ENCODE peak calls at places on chromosome 6, in eight cellular contexts. One of them, this sample, is unnamed. For H3K36me3, the result is how much of the 10 kb centered on the place peaks cover.

GRCh38 chr6:112252571-112253504 is 1.5 kb downstream of the LAMA4 start:
- DNase-seq in body of pancreas: no peak
- DNase-seq in IMR-90: peak
- DNase-seq in heart left ventricle: peak
- DNase-seq in endothelial cell of umbilical vein: peak
- DNase-seq in HCT116: no peak
- DNase-seq in esophagus squamous epithelium: no peak
- DNase-seq in transverse colon: no peak
- DNase-seq in this sample: no peak

GRCh38 chr6:40417031-40417430 is 170.1 kb downstream of the LRFN2 start:
- DNase-seq in heart left ventricle: no peak
- DNase-seq in endothelial cell of umbilical vein: no peak
- DNase-seq in HCT116: no peak
- DNase-seq in IMR-90: no peak
- DNase-seq in body of pancreas: no peak
- DNase-seq in esophagus squamous epithelium: no peak
- DNase-seq in transverse colon: no peak
- DNase-seq in this sample: no peak

GRCh38 chr6:160146454-160147145 is 25.0 kb downstream of the SLC22A1 start:
- DNase-seq in transverse colon: no peak
- DNase-seq in endothelial cell of umbilical vein: no peak
- DNase-seq in body of pancreas: no peak
- DNase-seq in HCT116: no peak
- DNase-seq in esophagus squamous epithelium: no peak
- DNase-seq in heart left ventricle: no peak
- DNase-seq in IMR-90: no peak
- DNase-seq in this sample: no peak

GRCh38 chr6:45187841-45188240 is 140.3 kb upstream of the RUNX2 start:
- DNase-seq in IMR-90: peak
- DNase-seq in body of pancreas: no peak
- DNase-seq in HCT116: no peak
- DNase-seq in transverse colon: no peak
- DNase-seq in esophagus squamous epithelium: no peak
- DNase-seq in heart left ventricle: no peak
- DNase-seq in endothelial cell of umbilical vein: no peak
- DNase-seq in this sample: no peak

GRCh38 chr6:71082033-71082620 is 125.3 kb upstream of the B3GAT2 start:
- DNase-seq in IMR-90: peak
- DNase-seq in HCT116: no peak
- DNase-seq in esophagus squamous epithelium: no peak
- DNase-seq in transverse colon: no peak
- DNase-seq in heart left ventricle: no peak
- DNase-seq in body of pancreas: no peak
- DNase-seq in endothelial cell of umbilical vein: no peak
- DNase-seq in this sample: no peak

GRCh38 chr6:19934996-19935591 is 97.9 kb downstream of the ID4 start:
- DNase-seq in body of pancreas: no peak
- DNase-seq in heart left ventricle: no peak
- DNase-seq in HCT116: no peak
- DNase-seq in IMR-90: no peak
- DNase-seq in endothelial cell of umbilical vein: no peak
- DNase-seq in transverse colon: no peak
- DNase-seq in esophagus squamous epithelium: no peak
- DNase-seq in this sample: no peak

GRCh38 chr6:111794716-111795452 is 78.4 kb downstream of the FYN start:
- DNase-seq in transverse colon: no peak
- DNase-seq in esophagus squamous epithelium: no peak
- DNase-seq in heart left ventricle: no peak
- DNase-seq in body of pancreas: no peak
- DNase-seq in HCT116: no peak
- DNase-seq in IMR-90: no peak
- DNase-seq in endothelial cell of umbilical vein: no peak
- DNase-seq in this sample: no peak

GRCh38 chr6:13194852-13195251 is 133.5 kb downstream of the TBC1D7 start:
- DNase-seq in transverse colon: peak
- DNase-seq in esophagus squamous epithelium: no peak
- DNase-seq in heart left ventricle: peak
- DNase-seq in IMR-90: peak
- DNase-seq in body of pancreas: peak
- DNase-seq in endothelial cell of umbilical vein: peak
- DNase-seq in HCT116: peak
- DNase-seq in this sample: peak

GRCh38 chr6:24100336-24100735 is 25.7 kb upstream of the NRSN1 start:
- DNase-seq in heart left ventricle: no peak
- DNase-seq in body of pancreas: no peak
- DNase-seq in HCT116: no peak
- DNase-seq in IMR-90: no peak
- DNase-seq in endothelial cell of umbilical vein: no peak
- DNase-seq in transverse colon: no peak
- DNase-seq in esophagus squamous epithelium: no peak
- DNase-seq in this sample: no peak

GRCh38 chr6:114000066-114000465 is 29.1 kb upstream of the HDAC2 start:
- DNase-seq in IMR-90: peak
- DNase-seq in heart left ventricle: no peak
- DNase-seq in esophagus squamous epithelium: no peak
- DNase-seq in transverse colon: no peak
- DNase-seq in body of pancreas: no peak
- DNase-seq in HCT116: no peak
- DNase-seq in endothelial cell of umbilical vein: no peak
- DNase-seq in this sample: no peak

GRCh38 chr6:11918739-11919605 is 93.1 kb upstream of the HIVEP1 start:
- DNase-seq in transverse colon: no peak
- DNase-seq in esophagus squamous epithelium: no peak
- DNase-seq in body of pancreas: no peak
- DNase-seq in heart left ventricle: no peak
- DNase-seq in endothelial cell of umbilical vein: no peak
- DNase-seq in IMR-90: peak
- DNase-seq in HCT116: no peak
- DNase-seq in this sample: no peak

GRCh38 chr6:153436346-153436745 is 305.3 kb upstream of the RGS17 start:
- DNase-seq in IMR-90: no peak
- DNase-seq in heart left ventricle: no peak
- DNase-seq in body of pancreas: no peak
- DNase-seq in endothelial cell of umbilical vein: no peak
- DNase-seq in esophagus squamous epithelium: no peak
- DNase-seq in transverse colon: no peak
- DNase-seq in HCT116: no peak
- DNase-seq in this sample: no peak

GRCh38 chr6:49969588-49969987 is at the start of gene DEFB113:
- DNase-seq in body of pancreas: no peak
- DNase-seq in endothelial cell of umbilical vein: no peak
- DNase-seq in esophagus squamous epithelium: no peak
- DNase-seq in heart left ventricle: no peak
- DNase-seq in transverse colon: no peak
- DNase-seq in IMR-90: no peak
- DNase-seq in HCT116: no peak
- DNase-seq in this sample: no peak

GRCh38 chr6:26270903-26271639 is 93.9 kb upstream of the BTN3A2 start:
- DNase-seq in heart left ventricle: peak
- DNase-seq in body of pancreas: no peak
- DNase-seq in transverse colon: peak
- DNase-seq in endothelial cell of umbilical vein: peak
- DNase-seq in IMR-90: peak
- DNase-seq in HCT116: no peak
- DNase-seq in esophagus squamous epithelium: no peak
- DNase-seq in this sample: peak

GRCh38 chr6:30154709-30155521 is 6.1 kb downstream of the TRIM10 start:
- DNase-seq in endothelial cell of umbilical vein: peak
- DNase-seq in transverse colon: peak
- DNase-seq in HCT116: no peak
- DNase-seq in body of pancreas: peak
- DNase-seq in esophagus squamous epithelium: no peak
- DNase-seq in heart left ventricle: no peak
- DNase-seq in IMR-90: peak
- DNase-seq in this sample: no peak

GRCh38 chr6:157753291-157753690 is 69.8 kb upstream of the SNX9 start:
- DNase-seq in heart left ventricle: no peak
- DNase-seq in endothelial cell of umbilical vein: no peak
- DNase-seq in HCT116: no peak
- DNase-seq in body of pancreas: no peak
- DNase-seq in transverse colon: no peak
- DNase-seq in esophagus squamous epithelium: no peak
- DNase-seq in IMR-90: no peak
- DNase-seq in this sample: no peak

GRCh38 chr6:56850618-56851017 is 104.3 kb upstream of the BEND6 start:
- DNase-seq in esophagus squamous epithelium: no peak
- DNase-seq in endothelial cell of umbilical vein: no peak
- DNase-seq in heart left ventricle: no peak
- DNase-seq in IMR-90: no peak
- DNase-seq in HCT116: no peak
- DNase-seq in body of pancreas: no peak
- DNase-seq in transverse colon: no peak
- DNase-seq in this sample: no peak

GRCh38 chr6:31729515-31729978 is 448 bp upstream of the DDAH2 start:
- DNase-seq in endothelial cell of umbilical vein: peak
- DNase-seq in HCT116: peak
- DNase-seq in body of pancreas: peak
- DNase-seq in IMR-90: peak
- DNase-seq in transverse colon: peak
- DNase-seq in heart left ventricle: peak
- DNase-seq in esophagus squamous epithelium: no peak
- DNase-seq in this sample: peak
- TF ChIP-seq POLR2A in endothelial cell of umbilical vein: no peak
- TF ChIP-seq POLR2A in HCT116: no peak
- TF ChIP-seq POLR2A in body of pancreas: no peak
- TF ChIP-seq POLR2A in IMR-90: no peak
- TF ChIP-seq POLR2A in transverse colon: peak
- TF ChIP-seq POLR2A in heart left ventricle: peak
- TF ChIP-seq POLR2A in esophagus squamous epithelium: no peak
- TF ChIP-seq POLR2A in this sample: no peak

GRCh38 chr6:16149305-16149704 is 20.4 kb downstream of the MYLIP start:
- DNase-seq in esophagus squamous epithelium: no peak
- DNase-seq in endothelial cell of umbilical vein: no peak
- DNase-seq in heart left ventricle: no peak
- DNase-seq in IMR-90: no peak
- DNase-seq in body of pancreas: no peak
- DNase-seq in HCT116: no peak
- DNase-seq in transverse colon: no peak
- DNase-seq in this sample: no peak

GRCh38 chr6:16145038-16145437 is 16.2 kb downstream of the MYLIP start:
- DNase-seq in esophagus squamous epithelium: no peak
- DNase-seq in HCT116: no peak
- DNase-seq in endothelial cell of umbilical vein: no peak
- DNase-seq in body of pancreas: no peak
- DNase-seq in IMR-90: no peak
- DNase-seq in heart left ventricle: no peak
- DNase-seq in transverse colon: no peak
- DNase-seq in this sample: no peak

GRCh38 chr6:16146028-16146427 is 17.1 kb downstream of the MYLIP start:
- DNase-seq in HCT116: no peak
- DNase-seq in IMR-90: no peak
- DNase-seq in heart left ventricle: no peak
- DNase-seq in transverse colon: no peak
- DNase-seq in body of pancreas: no peak
- DNase-seq in esophagus squamous epithelium: no peak
- DNase-seq in endothelial cell of umbilical vein: peak
- DNase-seq in this sample: no peak

GRCh38 chr6:16148498-16148897 is 19.6 kb downstream of the MYLIP start:
- DNase-seq in transverse colon: peak
- DNase-seq in IMR-90: no peak
- DNase-seq in heart left ventricle: no peak
- DNase-seq in esophagus squamous epithelium: no peak
- DNase-seq in endothelial cell of umbilical vein: no peak
- DNase-seq in HCT116: no peak
- DNase-seq in body of pancreas: peak
- DNase-seq in this sample: peak

DNA sequence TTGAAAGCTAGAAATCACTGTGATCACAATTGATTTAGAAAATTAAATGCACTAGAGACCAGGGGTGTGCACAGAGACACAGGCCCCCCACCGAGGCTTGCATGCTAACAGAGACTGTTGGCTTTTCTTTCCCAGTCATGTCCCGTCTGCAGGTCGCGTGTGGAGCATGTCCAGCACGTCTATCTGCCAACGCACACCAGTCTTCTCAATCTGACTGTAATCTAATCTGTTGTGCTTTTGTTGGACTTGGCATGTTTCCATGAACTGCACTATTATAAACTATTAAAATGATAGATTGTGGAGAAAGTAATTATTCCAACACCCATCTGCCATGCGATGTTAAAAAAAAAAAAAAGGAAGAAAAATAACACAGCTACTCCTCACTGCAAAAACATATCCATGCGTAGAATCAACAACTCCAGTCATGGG is 17.7 kb downstream of the MYLIP start:
- DNase-seq in body of pancreas: no peak
- DNase-seq in HCT116: no peak
- DNase-seq in esophagus squamous epithelium: no peak
- DNase-seq in transverse colon: no peak
- DNase-seq in heart left ventricle: no peak
- DNase-seq in IMR-90: no peak
- DNase-seq in endothelial cell of umbilical vein: peak
- DNase-seq in this sample: peak
- H3K36me3 ChIP-seq in body of pancreas: under half
- H3K36me3 ChIP-seq in HCT116: under half
- H3K36me3 ChIP-seq in esophagus squamous epithelium: half or more
- H3K36me3 ChIP-seq in transverse colon: under half
- H3K36me3 ChIP-seq in heart left ventricle: half or more
- H3K36me3 ChIP-seq in IMR-90: under half
- H3K36me3 ChIP-seq in endothelial cell of umbilical vein: under half
- H3K36me3 ChIP-seq in this sample: half or more

DNA sequence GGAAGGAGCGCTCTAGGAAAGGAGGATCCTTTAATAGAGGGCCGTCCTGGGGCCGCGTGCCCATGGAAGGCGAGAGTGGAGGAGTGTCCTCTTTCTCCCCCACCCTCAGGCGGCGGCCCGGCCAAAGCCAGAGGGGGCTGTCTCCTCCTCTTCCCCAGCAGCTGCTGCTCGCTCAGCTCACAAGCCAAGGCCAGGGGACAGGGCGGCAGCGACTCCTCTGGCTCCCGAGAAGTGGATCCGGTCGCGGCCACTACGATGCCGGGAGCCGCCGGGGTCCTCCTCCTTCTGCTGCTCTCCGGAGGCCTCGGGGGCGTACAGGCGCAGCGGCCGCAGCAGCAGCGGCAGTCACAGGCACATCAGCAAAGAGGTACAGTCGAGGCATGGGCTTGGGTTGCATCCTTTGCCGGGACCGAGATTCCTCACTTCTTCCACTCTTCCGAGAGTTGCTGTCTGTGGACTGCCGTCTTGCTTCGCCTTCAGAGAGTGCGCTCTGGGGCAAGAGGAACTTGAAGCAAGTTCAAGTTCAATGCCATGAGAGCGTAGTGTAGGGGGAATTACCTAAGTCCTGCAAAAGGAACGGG is at the start of gene LAMA2:
- DNase-seq in endothelial cell of umbilical vein: peak
- DNase-seq in transverse colon: peak
- DNase-seq in HCT116: no peak
- DNase-seq in heart left ventricle: peak
- DNase-seq in body of pancreas: peak
- DNase-seq in IMR-90: peak
- DNase-seq in esophagus squamous epithelium: no peak
- DNase-seq in this sample: peak
- TF ChIP-seq POLR2A in endothelial cell of umbilical vein: no peak
- TF ChIP-seq POLR2A in transverse colon: peak
- TF ChIP-seq POLR2A in HCT116: no peak
- TF ChIP-seq POLR2A in heart left ventricle: peak
- TF ChIP-seq POLR2A in body of pancreas: no peak
- TF ChIP-seq POLR2A in IMR-90: no peak
- TF ChIP-seq POLR2A in esophagus squamous epithelium: peak
- TF ChIP-seq POLR2A in this sample: no peak

DNA sequence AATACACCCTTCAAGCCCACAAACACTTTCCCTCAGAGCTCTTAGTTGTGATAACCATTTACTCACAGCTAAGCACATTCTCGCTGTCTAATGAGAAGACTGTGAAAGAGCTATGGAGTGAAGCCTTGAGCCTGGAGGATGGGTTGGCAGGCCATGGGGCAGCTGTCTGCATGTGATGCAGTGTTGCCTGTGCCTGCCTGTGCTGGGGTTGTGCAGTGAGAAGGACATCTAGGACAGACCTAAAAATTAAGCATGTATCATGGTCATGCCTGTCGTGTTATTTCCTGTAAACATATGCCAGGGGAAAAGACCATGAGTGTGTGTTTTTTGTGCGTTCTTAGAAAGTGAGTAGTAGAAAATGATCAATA is 8.0 kb upstream of the ZC3H12D start:
- DNase-seq in endothelial cell of umbilical vein: no peak
- DNase-seq in HCT116: no peak
- DNase-seq in esophagus squamous epithelium: no peak
- DNase-seq in body of pancreas: no peak
- DNase-seq in heart left ventricle: no peak
- DNase-seq in IMR-90: no peak
- DNase-seq in transverse colon: no peak
- DNase-seq in this sample: no peak
- H3K36me3 ChIP-seq in endothelial cell of umbilical vein: under half
- H3K36me3 ChIP-seq in HCT116: under half
- H3K36me3 ChIP-seq in esophagus squamous epithelium: under half
- H3K36me3 ChIP-seq in body of pancreas: under half
- H3K36me3 ChIP-seq in heart left ventricle: under half
- H3K36me3 ChIP-seq in IMR-90: under half
- H3K36me3 ChIP-seq in transverse colon: under half
- H3K36me3 ChIP-seq in this sample: under half